ENCODE peak calls at places on chromosomes 11 and 22, in four cellular contexts. K is GM12878, I is HepG2, U is K562. Z is an unnamed sample.

GRCh38 chr22:44489026-44489425 is 9.0 kb downstream of the RTL6 start:
- DNase-seq in K (no peak), I (no peak), U (no peak), Z (no peak)

GRCh38 chr11:17788084-17788483 is 53.5 kb downstream of the KCNC1 start:
- DNase-seq in U (no peak), I (no peak), K (no peak), Z (no peak)

GRCh38 chr11:17544181-17544622 is at the start of gene USH1C:
- DNase-seq in U (peak), I (no peak), K (no peak), Z (peak)

GRCh38 chr11:21927628-21928027 is 265.3 kb upstream of the ANO5 start:
- DNase-seq in U (no peak), I (no peak), K (no peak), Z (no peak)

GRCh38 chr11:125314264-125315087 is 149.9 kb downstream of the PKNOX2 start:
- DNase-seq in I (no peak), K (no peak), U (no peak), Z (no peak)

GRCh38 chr11:74684661-74685060 is 46.6 kb downstream of the CHRDL2 start:
- DNase-seq in I (no peak), U (no peak), K (no peak), Z (no peak)

GRCh38 chr11:86244063-86244521 is 461 bp upstream of the EED start:
- DNase-seq in I (peak), K (no peak), U (peak), Z (peak)

GRCh38 chr11:17933710-17934109 is 79.1 kb downstream of the SERGEF start:
- DNase-seq in K (no peak), I (peak), U (peak), Z (no peak)

GRCh38 chr11:44157019-44157418 is 61.5 kb downstream of the EXT2 start:
- DNase-seq in U (no peak), K (no peak), I (no peak), Z (no peak)

GRCh38 chr22:26264162-26264561 is 94.9 kb downstream of the SEZ6L start:
- DNase-seq in K (no peak), U (no peak), I (no peak), Z (no peak)

GRCh38 chr11:11843233-11843632 is 1.5 kb downstream of the USP47 start:
- DNase-seq in U (no peak), I (peak), K (no peak), Z (no peak)

GRCh38 chr11:33772300-33772699 is 2.0 kb downstream of the FBXO3 start:
- DNase-seq in I (peak), U (peak), K (no peak), Z (no peak)

GRCh38 chr11:121652982-121653381 is 200.2 kb upstream of the SORL1-AS1 start:
- DNase-seq in U (no peak), K (no peak), I (no peak), Z (peak)

GRCh38 chr11:22304337-22304961 is 33.7 kb upstream of the SLC17A6 start:
- DNase-seq in U (peak), K (no peak), I (peak), Z (peak)

DNA sequence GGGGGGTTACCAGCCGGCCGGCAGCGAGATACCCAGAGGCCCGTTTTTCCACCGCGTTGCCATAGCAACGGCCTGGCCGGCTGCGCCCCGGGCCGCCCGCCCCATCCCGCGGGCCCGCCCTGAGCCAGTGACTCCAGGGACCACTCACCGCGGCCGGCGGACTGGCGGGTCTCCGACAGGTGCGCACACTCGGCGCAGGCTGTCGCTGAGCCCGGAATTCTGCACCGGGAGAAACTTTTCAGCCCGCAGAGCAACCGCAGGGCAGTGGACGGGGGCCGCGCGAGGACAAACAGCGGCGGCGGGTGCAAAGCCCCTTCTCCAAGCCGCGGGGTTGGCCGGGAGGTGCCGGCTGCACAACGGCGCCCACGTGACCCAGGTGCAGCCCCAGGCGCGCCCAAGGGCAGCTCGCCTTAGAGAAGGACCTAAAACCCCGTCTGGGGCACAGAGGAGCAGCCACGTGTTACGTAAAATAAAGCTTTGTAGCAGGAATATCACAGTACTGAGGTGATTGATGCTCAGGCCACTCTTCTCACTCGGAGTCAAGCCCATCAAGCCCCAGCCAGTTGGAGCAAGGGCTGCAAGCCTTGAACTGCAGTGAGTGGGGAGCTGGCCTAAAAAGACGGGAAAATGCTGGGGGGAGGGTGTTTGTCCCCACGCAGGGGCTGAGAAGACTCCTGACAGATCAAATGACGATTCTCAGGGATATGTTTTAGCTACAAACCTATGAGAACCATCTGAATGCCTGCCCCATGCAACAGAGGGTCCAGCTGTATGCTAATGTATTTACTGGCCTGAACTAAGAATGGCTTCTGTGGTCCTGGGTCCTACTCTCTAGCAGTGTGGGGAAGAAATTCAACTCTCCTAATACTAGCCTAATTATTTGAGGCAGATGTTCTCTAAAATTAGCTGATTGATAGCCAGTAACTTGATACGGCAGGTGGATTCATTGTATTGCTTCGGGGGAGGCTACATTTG is at the start of gene STK33:
- DNase-seq in I (peak), U (peak), K (no peak), Z (peak)
- TF ChIP-seq TARDBP in I (no peak), U (no peak), K (no peak), Z (no peak)

DNA sequence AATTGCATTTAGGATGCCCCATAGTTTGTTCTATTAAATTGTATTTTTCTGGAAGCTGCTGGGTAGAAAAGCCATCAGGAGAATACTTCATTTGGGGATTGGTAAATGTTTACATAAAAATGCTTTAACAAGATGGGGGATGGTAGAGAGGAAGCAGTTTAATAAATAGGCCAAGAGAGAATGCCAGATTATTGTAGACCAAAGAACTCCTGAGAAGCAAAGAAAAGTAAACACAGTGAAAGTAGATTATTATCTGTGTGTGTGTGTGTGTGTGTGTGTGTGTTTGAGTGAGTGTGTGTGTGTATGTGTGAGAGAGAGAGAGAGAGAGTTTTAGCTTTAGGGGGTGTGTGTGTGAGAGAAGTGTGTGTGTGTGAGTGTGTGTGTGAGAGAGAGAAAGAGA is 820.4 kb upstream of the CCDC90B start:
- DNase-seq in I (peak), U (no peak), K (no peak), Z (no peak)
- TF ChIP-seq TARDBP in I (no peak), U (no peak), K (no peak), Z (no peak)

GRCh38 chr11:2718817-2719438 is 19.1 kb upstream of the KCNQ1OT1 start:
- DNase-seq in I (no peak), K (no peak), U (no peak), Z (no peak)
- TF ChIP-seq TARDBP in I (no peak), K (no peak), U (no peak), Z (no peak)

GRCh38 chr11:609355-609811 is 6.4 kb downstream of the IRF7 start:
- DNase-seq in U (no peak), I (no peak), K (no peak), Z (no peak)
- TF ChIP-seq TARDBP in U (no peak), I (no peak), K (no peak), Z (no peak)

GRCh38 chr11:95108159-95108611 is 18.5 kb downstream of the ENDOD1 start:
- DNase-seq in I (no peak), K (no peak), U (no peak), Z (no peak)
- TF ChIP-seq TARDBP in I (no peak), K (no peak), U (no peak), Z (no peak)